ENCODE peak calls at places on chromosomes 11 and 22, in four cellular contexts. B is IMR-90, I is neural progenitor cell, W is HCT116. L is an unnamed sample.

GRCh38 chr22:31039393-31039792 is 41.7 kb upstream of the SMTN start:
- DNase-seq in I (no peak), W (no peak), B (peak; percentile 80), L (no peak)

GRCh38 chr11:111541209-111542061 is 915 bp downstream of the LAYN start:
- DNase-seq in I (peak; percentile 52), B (peak; percentile 92), W (no peak), L (peak; percentile 70)

GRCh38 chr22:29031236-29031982 is 30.2 kb downstream of the C22orf31 start:
- DNase-seq in B (peak; percentile 98), W (peak; percentile 97), I (peak; percentile 66), L (peak; percentile 78)

GRCh38 chr11:67503119-67504022 is 1.8 kb downstream of the PITPNM1 start:
- DNase-seq in W (no peak), B (no peak), I (peak; percentile 62), L (no peak)

GRCh38 chr11:1351278-1351937 is 38.3 kb upstream of the BRSK2 start:
- DNase-seq in B (no peak), I (no peak), W (peak; percentile 69), L (peak; percentile 82)

GRCh38 chr22:24247564-24248344 is 2.9 kb upstream of the GGT5 start:
- DNase-seq in I (peak; percentile 89), B (peak; percentile 95), W (peak; percentile 43), L (peak; percentile 98)

GRCh38 chr11:10160350-10160749 is 133.7 kb downstream of the SBF2 start:
- DNase-seq in I (no peak), B (peak; percentile 7), W (no peak), L (no peak)

GRCh38 chr11:19027829-19028595 is 32.5 kb downstream of the MRGPRX2 start:
- DNase-seq in W (peak; percentile 43), I (no peak), B (peak; percentile 55), L (no peak)

GRCh38 chr22:44909241-44909640 is 100.6 kb downstream of the PHF21B start:
- DNase-seq in I (no peak), W (no peak), B (no peak), L (no peak)

GRCh38 chr11:107689317-107690202 is 22.3 kb downstream of the SLN start:
- DNase-seq in W (peak; percentile 54), B (peak; percentile 51), I (peak; percentile 84), L (peak; percentile 56)

GRCh38 chr22:50445071-50445879 is 29.6 kb downstream of the SBF1 start:
- DNase-seq in B (no peak), I (no peak), W (no peak), L (no peak)

GRCh38 chr11:108122166-108122628 is 830 bp downstream of the ACAT1 start:
- DNase-seq in I (peak; percentile 31), B (no peak), W (no peak), L (peak; percentile 20)

GRCh38 chr11:61967177-61967923 is at the start of gene FTH1:
- DNase-seq in I (peak; percentile 97), B (peak; percentile 88), W (peak; percentile 71), L (peak; percentile 99)

GRCh38 chr11:128941573-128942271 is 949 bp downstream of the TP53AIP1 start:
- DNase-seq in B (no peak), W (no peak), I (no peak), L (peak; percentile 23)

GRCh38 chr22:37933711-37934376 is 19.6 kb downstream of the C22orf23 start:
- DNase-seq in B (peak; percentile 86), I (peak; percentile 96), W (peak; percentile 83), L (peak; percentile 98)

GRCh38 chr22:42035256-42035655 is 35.4 kb downstream of the NAGA start:
- DNase-seq in B (no peak), I (no peak), W (no peak), L (no peak)

GRCh38 chr11:120248551-120249278 is 8.8 kb downstream of the POU2F3 start:
- DNase-seq in W (peak; percentile 56), B (peak; percentile 48), I (no peak), L (no peak)

GRCh38 chr11:5423131-5423530 is 1.2 kb downstream of the OR51Q1 start:
- DNase-seq in B (no peak), W (no peak), I (no peak), L (no peak)

GRCh38 chr11:114154271-114155047 is 94.9 kb downstream of the ZBTB16 start:
- DNase-seq in I (no peak), W (no peak), B (no peak), L (no peak)

GRCh38 chr11:117037279-117037951 is 60.8 kb downstream of the SIK3 start:
- DNase-seq in I (no peak), B (no peak), W (no peak), L (no peak)
- H3K4me3 ChIP-seq in I (no peak overlapping the region), B (no peak overlapping the region), W (no peak overlapping the region), L (no peak overlapping the region)

GRCh38 chr11:2398664-2399355 is 1.7 kb upstream of the TSSC4 start:
- DNase-seq in W (no peak), I (no peak), B (no peak), L (peak; percentile 71)
- H3K36me3 ChIP-seq in W (peaks cover 12% of the 10 kb centered on the region), I (no peaks in the 10 kb centered on the region), B (peaks cover 46% of the 10 kb centered on the region), L (peaks cover 6% of the 10 kb centered on the region)

DNA sequence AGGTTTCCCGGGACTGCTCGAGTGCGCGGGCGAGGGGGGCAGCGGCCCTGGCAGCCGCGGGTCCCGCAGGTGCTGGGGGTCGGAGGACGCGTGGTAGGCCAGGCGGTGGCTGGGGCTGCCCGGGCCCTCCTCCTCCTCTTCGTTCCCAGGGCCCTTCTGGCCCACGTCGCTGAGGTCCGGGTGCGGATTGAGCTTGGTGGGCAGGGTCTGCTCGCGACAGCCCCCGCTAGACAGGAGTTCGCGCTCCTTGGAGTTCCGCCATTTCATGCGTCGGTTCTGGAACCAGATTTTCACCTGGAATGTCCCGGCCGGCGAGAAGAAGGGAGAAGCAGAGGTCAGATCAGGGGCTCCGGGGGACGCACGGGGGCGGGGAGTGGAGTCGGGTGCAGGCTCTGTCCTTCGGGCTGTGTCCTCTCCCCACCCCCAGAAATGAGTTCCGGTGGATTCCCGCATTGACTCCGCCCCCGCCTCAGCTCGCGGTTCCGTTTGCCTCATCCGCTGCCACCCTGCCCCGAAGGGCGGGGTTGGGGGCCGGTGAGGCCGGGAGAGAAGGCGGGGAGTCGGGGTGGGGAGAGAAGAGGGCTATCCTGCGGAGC is 3.9 kb downstream of the DBX1 start:
- DNase-seq in W (no peak), I (peak; percentile 80), B (no peak), L (peak; percentile 93)
- H3K27me3 ChIP-seq in W (peaks cover 3% of the 10 kb centered on the region), I (peaks cover 63% of the 10 kb centered on the region), B (peaks cover 70% of the 10 kb centered on the region), L (peaks cover 70% of the 10 kb centered on the region)

GRCh38 chr22:33325232-33326004 is 267.2 kb upstream of the SYN3 start:
- DNase-seq in I (no peak), W (no peak), B (no peak), L (no peak)
- H3K4me3 ChIP-seq in I (no peak overlapping the region), W (no peak overlapping the region), B (no peak overlapping the region), L (no peak overlapping the region)